ENCODE peak calls at places on chromosomes 6 and 20, in five cellular contexts. One of them, this sample, is unnamed.

GRCh38 chr6:152828431-152828830 is 77.8 kb downstream of the VIP start:
- DNase-seq in uterus: no peak
- DNase-seq in stomach: no peak
- DNase-seq in A549: no peak
- DNase-seq in NB4: no peak
- DNase-seq in this sample: no peak

GRCh38 chr6:90346729-90347128 is 50.1 kb upstream of the BACH2 start:
- DNase-seq in stomach: no peak
- DNase-seq in A549: no peak
- DNase-seq in NB4: no peak
- DNase-seq in uterus: no peak
- DNase-seq in this sample: no peak

GRCh38 chr6:41970436-41970846 is 28.8 kb upstream of the CCND3 start:
- DNase-seq in uterus: no peak
- DNase-seq in stomach: no peak
- DNase-seq in A549: peak
- DNase-seq in NB4: peak
- DNase-seq in this sample: no peak

GRCh38 chr6:62612526-62612925 is 326.5 kb upstream of the KHDRBS2 start:
- DNase-seq in NB4: no peak
- DNase-seq in stomach: no peak
- DNase-seq in uterus: no peak
- DNase-seq in A549: no peak
- DNase-seq in this sample: no peak

GRCh38 chr20:13307562-13308163 is 86.6 kb downstream of the ISM1 start:
- DNase-seq in NB4: no peak
- DNase-seq in uterus: no peak
- DNase-seq in A549: no peak
- DNase-seq in stomach: no peak
- DNase-seq in this sample: no peak

GRCh38 chr20:34872604-34873224 is at the start of gene GGT7:
- DNase-seq in NB4: peak
- DNase-seq in uterus: peak
- DNase-seq in stomach: peak
- DNase-seq in A549: peak
- DNase-seq in this sample: no peak

GRCh38 chr20:60071965-60072364 is 113.7 kb downstream of the CDH26 start:
- DNase-seq in A549: no peak
- DNase-seq in NB4: no peak
- DNase-seq in uterus: no peak
- DNase-seq in stomach: no peak
- DNase-seq in this sample: no peak

GRCh38 chr20:57747889-57748456 is 38.2 kb upstream of the PMEPA1 start:
- DNase-seq in NB4: no peak
- DNase-seq in uterus: peak
- DNase-seq in stomach: no peak
- DNase-seq in A549: no peak
- DNase-seq in this sample: no peak

GRCh38 chr20:43690943-43691598 is 24.2 kb downstream of the MYBL2 start:
- DNase-seq in NB4: no peak
- DNase-seq in uterus: no peak
- DNase-seq in A549: no peak
- DNase-seq in stomach: no peak
- DNase-seq in this sample: no peak

DNA sequence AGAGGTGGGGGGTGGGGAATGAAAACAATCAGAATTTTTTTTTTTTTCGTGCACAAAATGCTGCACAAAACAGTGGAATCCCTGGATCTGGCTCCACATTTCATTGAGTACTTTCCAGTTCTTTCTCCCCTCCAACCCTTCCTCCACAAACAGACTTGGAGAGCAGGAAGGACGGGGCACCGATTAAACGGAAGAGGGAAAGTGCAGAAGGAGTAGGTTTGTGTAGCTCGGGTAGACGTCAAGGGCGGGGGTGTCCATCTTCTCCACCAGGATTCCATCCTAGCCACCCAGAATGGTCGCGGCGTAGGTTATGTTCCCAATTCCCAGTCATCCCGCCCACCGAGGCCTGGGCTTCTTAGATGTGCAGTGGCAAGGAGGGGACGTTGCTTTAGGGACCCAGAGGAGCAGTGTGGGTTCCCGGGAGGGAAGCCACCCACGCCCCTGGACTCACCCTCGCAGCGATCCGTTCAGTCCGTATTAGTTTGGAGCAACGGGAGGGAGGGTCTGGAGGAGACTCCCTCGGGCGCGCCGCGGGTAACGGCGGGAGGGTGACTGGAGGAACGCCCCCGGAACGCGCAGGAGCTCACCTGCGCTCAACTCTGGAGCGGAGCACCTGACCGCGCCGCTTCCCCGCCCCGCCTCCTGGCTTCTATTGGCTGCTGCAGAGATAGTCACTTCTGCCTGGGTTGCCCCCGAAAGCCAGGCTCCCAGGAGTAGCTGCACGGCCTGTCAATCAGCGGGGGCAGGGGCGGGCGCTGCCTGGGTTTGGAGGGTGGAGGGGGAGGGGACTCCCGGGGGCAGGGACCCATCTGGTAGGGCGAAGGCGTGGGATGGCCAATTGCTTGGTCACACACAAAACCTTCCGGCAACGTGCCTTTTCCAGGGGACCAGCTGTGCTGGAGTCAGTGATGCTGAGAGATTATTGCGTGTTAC is at the start of gene ENPP5:
- DNase-seq in uterus: peak
- DNase-seq in stomach: peak
- DNase-seq in NB4: no peak
- DNase-seq in A549: no peak
- DNase-seq in this sample: peak
- TF ChIP-seq POLR2A in uterus: peak
- TF ChIP-seq POLR2A in stomach: no peak
- TF ChIP-seq POLR2A in NB4: no peak
- TF ChIP-seq POLR2A in A549: no peak
- TF ChIP-seq POLR2A in this sample: no peak

GRCh38 chr6:46652603-46653438 is at the start of the genes CYP39A1 and SLC25A27:
- DNase-seq in A549: peak
- DNase-seq in NB4: peak
- DNase-seq in stomach: peak
- DNase-seq in uterus: peak
- DNase-seq in this sample: peak
- TF ChIP-seq POLR2A in A549: no peak
- TF ChIP-seq POLR2A in NB4: no peak
- TF ChIP-seq POLR2A in stomach: no peak
- TF ChIP-seq POLR2A in uterus: peak
- TF ChIP-seq POLR2A in this sample: no peak

GRCh38 chr20:50731930-50732690 is 730 bp downstream of the PARD6B start:
- DNase-seq in uterus: no peak
- DNase-seq in A549: peak
- DNase-seq in NB4: no peak
- DNase-seq in stomach: no peak
- DNase-seq in this sample: no peak
- TF ChIP-seq POLR2A in uterus: no peak
- TF ChIP-seq POLR2A in A549: no peak
- TF ChIP-seq POLR2A in NB4: no peak
- TF ChIP-seq POLR2A in stomach: no peak
- TF ChIP-seq POLR2A in this sample: no peak

DNA sequence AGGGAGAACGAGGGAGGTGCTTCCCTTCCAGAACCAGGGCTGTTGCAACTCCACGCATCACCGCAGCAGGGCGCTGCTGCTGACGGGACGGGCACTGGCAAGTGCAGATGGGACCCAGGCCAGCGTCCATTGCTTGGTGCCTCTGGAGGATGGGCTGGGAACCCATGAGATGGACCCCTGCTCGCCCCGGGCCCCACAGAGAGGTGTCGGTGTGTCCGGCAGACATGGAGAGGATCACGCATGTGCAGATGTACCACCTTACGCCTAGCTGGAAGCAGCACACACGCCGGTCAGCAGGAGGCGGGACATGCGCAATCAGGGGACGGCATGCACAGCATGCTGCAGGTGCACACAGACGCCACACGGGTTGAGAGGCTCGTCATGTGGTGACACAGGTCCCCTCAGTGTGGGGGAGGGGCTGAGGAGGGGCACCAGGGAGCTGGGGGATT is 5.7 kb downstream of the CABLES2 start:
- DNase-seq in NB4: no peak
- DNase-seq in uterus: no peak
- DNase-seq in stomach: no peak
- DNase-seq in A549: peak
- DNase-seq in this sample: no peak
- TF ChIP-seq POLR2A in NB4: no peak
- TF ChIP-seq POLR2A in uterus: no peak
- TF ChIP-seq POLR2A in stomach: no peak
- TF ChIP-seq POLR2A in A549: no peak
- TF ChIP-seq POLR2A in this sample: no peak

DNA sequence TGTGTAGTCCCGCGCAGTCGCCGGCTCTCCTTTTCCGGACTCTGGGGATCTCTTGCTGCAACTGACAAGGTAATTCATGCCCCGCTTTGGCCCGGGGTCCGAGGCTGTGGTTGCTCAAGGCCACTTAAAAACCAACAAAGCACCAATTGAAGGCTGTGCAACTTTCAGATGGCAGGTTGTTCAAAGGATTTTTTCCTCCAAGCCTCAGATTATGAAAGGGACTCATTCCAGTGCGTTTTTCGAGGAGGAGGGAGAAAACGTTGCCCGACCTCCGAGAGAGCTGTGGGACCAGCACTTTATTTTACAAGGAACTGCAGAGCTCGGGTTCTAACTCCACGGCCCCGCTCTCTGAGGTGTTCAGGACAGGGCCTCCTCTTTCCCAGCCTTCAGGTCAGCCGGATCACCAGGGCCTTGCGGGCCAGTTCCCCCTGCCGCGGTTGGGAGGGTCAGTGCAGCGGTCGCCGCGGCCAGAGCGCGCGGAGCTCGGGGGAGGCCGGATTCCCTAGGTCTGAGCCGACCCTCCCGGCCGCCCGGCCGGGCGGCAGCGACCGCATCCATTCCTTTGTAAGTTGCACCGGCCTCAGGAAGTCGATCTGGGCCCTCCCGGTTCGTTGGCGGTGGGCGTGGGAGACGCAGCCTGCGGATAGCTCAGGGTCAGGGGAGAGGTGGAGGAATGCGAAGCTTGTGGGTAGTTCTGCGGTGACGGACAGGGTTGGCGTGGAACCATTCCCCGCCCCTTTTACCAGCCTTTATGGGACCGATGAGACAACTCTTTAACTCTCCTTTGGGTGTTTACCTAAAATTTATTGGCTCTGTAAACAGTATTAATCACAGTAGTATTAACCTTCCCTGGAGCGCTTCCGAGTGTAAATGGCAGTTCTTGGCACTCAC is 1.6 kb downstream of the UTRN start:
- DNase-seq in stomach: peak
- DNase-seq in NB4: peak
- DNase-seq in uterus: peak
- DNase-seq in A549: peak
- DNase-seq in this sample: no peak
- TF ChIP-seq POLR2A in stomach: no peak
- TF ChIP-seq POLR2A in NB4: no peak
- TF ChIP-seq POLR2A in uterus: peak
- TF ChIP-seq POLR2A in A549: no peak
- TF ChIP-seq POLR2A in this sample: peak

GRCh38 chr20:63537525-63538203 is 488 bp upstream of the PTK6 start:
- DNase-seq in NB4: peak
- DNase-seq in uterus: peak
- DNase-seq in stomach: peak
- DNase-seq in A549: peak
- DNase-seq in this sample: peak
- TF ChIP-seq POLR2A in NB4: no peak
- TF ChIP-seq POLR2A in uterus: peak
- TF ChIP-seq POLR2A in stomach: no peak
- TF ChIP-seq POLR2A in A549: peak
- TF ChIP-seq POLR2A in this sample: peak